ENCODE peak calls at places on chromosomes 1 and 21, in seven cellular contexts. L is stimulated activated CD4-positive, alpha-beta T cell treated with anti-CD3 and anti-CD28 coated beads, Interleukin-4, amount 100 ng/mL, for 48 hours; Z is CD8-positive, alpha-beta T cell; U is memory B cell; X is NCI-H1417; P is H9; J is OCI-M1. B is an unnamed sample.

GRCh38 chr1:176801553-176802020 is 338.6 kb downstream of the PAPPA2 start:
- DNase-seq in X (no peak), P (no peak), L (no peak), U (no peak), J (no peak), Z (no peak), B (no peak)

GRCh38 chr21:26587621-26588260 is 14.7 kb upstream of the CYYR1 start:
- DNase-seq in U (no peak), Z (no peak), P (no peak), L (no peak), X (no peak), J (no peak), B (no peak)

GRCh38 chr1:233245191-233245765 is 50.2 kb downstream of the PCNX2 start:
- DNase-seq in Z (no peak), J (no peak), P (no peak), L (no peak), X (no peak), U (no peak), B (no peak)

GRCh38 chr1:1080122-1080753 is 6.1 kb upstream of the RNF223 start:
- DNase-seq in Z (no peak), U (no peak), J (peak), X (peak), P (peak), L (no peak), B (no peak)

GRCh38 chr1:27883536-27884181 is 11.3 kb downstream of the THEMIS2 start:
- DNase-seq in P (no peak), U (no peak), L (no peak), X (no peak), Z (no peak), J (no peak), B (no peak)

GRCh38 chr1:11880911-11881748 is 22.4 kb upstream of the NPPB start:
- DNase-seq in J (no peak), P (no peak), Z (no peak), X (no peak), U (no peak), L (no peak), B (no peak)

GRCh38 chr1:66510407-66510806 is 23.5 kb upstream of the SGIP1 start:
- DNase-seq in P (no peak), Z (no peak), X (no peak), L (no peak), U (no peak), J (no peak), B (no peak)

GRCh38 chr21:31397515-31397926 is 53.5 kb upstream of the TIAM1 start:
- DNase-seq in X (peak), L (no peak), U (no peak), Z (no peak), P (no peak), J (peak), B (no peak)

GRCh38 chr1:31010081-31010989 is 55.2 kb downstream of the PUM1 start:
- DNase-seq in L (peak), X (no peak), Z (no peak), J (no peak), U (no peak), P (no peak), B (no peak)

GRCh38 chr1:213994888-213995287 is 7.1 kb downstream of the PROX1 start:
- DNase-seq in X (no peak), U (no peak), P (no peak), J (no peak), Z (no peak), L (no peak), B (no peak)